ENCODE peak calls at places on chromosomes 13 and 19, in four cellular contexts. M, A, U and P are unnamed samples.

GRCh38 chr19:28607066-28607583 is 605.8 kb downstream of the UQCRFS1 start:
- DNase-seq in M (no peak), A (no peak), U (no peak), P (no peak)

GRCh38 chr13:75326173-75327131 is 155.5 kb downstream of the TBC1D4 start:
- DNase-seq in M (no peak), A (no peak), U (no peak), P (no peak)

GRCh38 chr19:2059422-2060201 is 8.6 kb upstream of the MKNK2 start:
- DNase-seq in M (no peak), A (no peak), U (peak; percentile 57), P (no peak)

GRCh38 chr19:55188620-55189019 is 8.5 kb upstream of the SYT5 start:
- DNase-seq in M (no peak), A (no peak), U (no peak), P (no peak)

GRCh38 chr19:33134571-33135041 is 2.7 kb downstream of the WDR88 start:
- DNase-seq in M (no peak), A (peak; percentile 65), U (no peak), P (no peak)

GRCh38 chr19:4380254-4380727 is 20.1 kb downstream of the SH3GL1 start:
- DNase-seq in M (no peak), A (no peak), U (peak; percentile 33), P (no peak)

GRCh38 chr13:73399347-73400216 is 340.8 kb downstream of the KLF5 start:
- DNase-seq in M (no peak), A (no peak), U (no peak), P (no peak)

GRCh38 chr19:51192689-51193088 is 32.2 kb upstream of the CD33 start:
- DNase-seq in M (no peak), A (no peak), U (no peak), P (no peak)

GRCh38 chr19:48642862-48643261 is 3.1 kb downstream of the CA11 start:
- DNase-seq in M (no peak), A (no peak), U (no peak), P (no peak)

GRCh38 chr19:4357921-4358326 is 14.6 kb downstream of the MPND start:
- DNase-seq in M (no peak), A (no peak), U (no peak), P (no peak)

DNA sequence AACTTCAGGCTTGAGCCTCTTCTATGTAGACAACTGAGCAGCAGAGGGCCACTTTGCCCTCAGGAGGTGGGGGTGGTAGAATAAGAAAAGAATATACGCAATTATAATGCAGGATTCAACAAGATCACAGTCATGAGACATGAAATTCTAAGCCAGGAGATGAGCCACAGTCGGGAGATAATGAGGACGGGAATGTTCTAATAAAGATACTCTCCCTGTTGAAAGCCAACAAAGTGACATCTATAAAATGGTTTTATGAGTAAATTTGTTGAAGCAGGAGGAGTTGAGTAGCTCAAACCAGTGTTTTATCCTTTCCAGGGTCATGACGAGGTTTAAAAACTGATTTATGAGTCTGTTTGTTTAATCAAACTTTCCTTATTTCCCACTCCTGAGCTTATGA is 152.0 kb upstream of the SERP2 start:
- DNase-seq in M (no peak), A (no peak), U (no peak), P (no peak)
- TF ChIP-seq CTCF in M (no peak), A (no peak), U (no peak), P (no peak)

GRCh38 chr13:23433171-23434153 is at the start of gene SACS:
- DNase-seq in M (peak; percentile 70), A (peak; percentile 82), U (no peak), P (no peak)

GRCh38 chr13:23432589-23432988 is 913 bp downstream of the SACS start:
- DNase-seq in M (no peak), A (no peak), U (no peak), P (no peak)

GRCh38 chr13:23430664-23431063 is 2.8 kb downstream of the SACS start:
- DNase-seq in M (no peak), A (no peak), U (no peak), P (no peak)

GRCh38 chr13:23428183-23428528 is 5.3 kb downstream of the SACS start:
- DNase-seq in M (no peak), A (no peak), U (no peak), P (no peak)

DNA sequence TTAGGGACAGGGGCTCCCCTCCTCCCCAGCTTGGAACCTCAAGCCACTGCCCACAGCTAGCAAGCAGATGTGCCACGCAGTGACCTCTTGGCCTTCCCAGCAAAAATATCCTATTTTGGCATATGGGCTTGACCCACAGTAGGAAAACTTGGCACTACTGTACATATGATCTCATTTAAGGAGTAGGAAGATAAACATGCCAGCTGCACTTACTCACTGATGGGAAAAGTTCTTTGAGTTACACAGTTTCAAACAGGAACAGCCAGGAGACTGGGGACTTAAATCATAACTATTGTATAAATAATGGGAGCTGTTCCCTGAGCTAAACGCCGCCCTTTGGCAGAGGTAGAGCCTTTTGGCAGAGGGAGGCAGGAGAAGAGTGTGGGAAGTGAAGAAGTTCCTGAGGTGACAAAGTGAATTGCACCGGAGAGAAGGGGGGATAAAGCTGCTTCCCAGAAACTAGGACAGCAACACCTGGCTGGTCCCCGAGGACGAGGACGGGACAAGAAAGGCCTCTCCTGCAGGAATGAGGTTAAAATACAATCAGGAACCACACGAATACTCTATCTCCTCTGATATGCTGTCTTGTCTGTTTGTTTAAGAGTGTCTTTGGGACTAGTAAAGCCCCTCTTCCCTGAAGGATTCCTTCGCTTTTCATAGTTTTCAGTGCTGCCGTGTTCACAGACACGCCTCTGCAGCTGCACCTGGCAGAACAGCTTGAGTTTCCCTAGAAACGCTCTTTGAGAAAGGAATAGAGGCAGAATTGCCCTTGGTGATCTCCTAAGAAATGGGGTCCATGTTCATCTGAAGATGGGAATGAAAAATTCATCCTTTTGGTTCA is 5.9 kb downstream of the SACS start:
- DNase-seq in M (no peak), A (no peak), U (peak; percentile 32), P (peak; percentile 67)
- TF ChIP-seq CTCF in M (no peak), A (no peak), U (no peak), P (no peak)

DNA sequence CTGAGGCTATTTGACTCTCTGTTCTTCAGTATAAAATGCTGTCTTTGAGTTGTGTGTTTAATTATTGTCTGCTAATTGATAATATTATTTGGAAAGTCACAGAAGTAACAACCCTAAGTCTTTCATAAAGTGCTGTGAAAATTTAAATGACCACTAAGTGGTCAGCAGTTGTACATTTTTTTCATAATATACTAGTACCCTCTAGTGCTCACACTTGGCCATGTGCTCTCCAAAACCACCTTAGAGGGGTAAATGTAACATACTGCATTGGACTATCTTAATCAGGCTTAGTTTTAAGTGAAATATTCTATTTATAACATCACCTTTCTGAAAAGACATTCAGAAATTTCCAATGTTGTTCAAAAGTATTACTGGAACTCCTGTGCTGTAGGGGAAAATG is 745.3 kb downstream of the GPC5 start:
- DNase-seq in M (no peak), A (no peak), U (no peak), P (no peak)
- TF ChIP-seq CTCF in M (no peak), A (no peak), U (no peak), P (peak; percentile 34)

GRCh38 chr19:35407619-35408018 is 36.8 kb downstream of the GPR42 start:
- DNase-seq in M (no peak), A (no peak), U (no peak), P (no peak)
- TF ChIP-seq CTCF in M (no peak), A (no peak), U (no peak), P (no peak)

DNA sequence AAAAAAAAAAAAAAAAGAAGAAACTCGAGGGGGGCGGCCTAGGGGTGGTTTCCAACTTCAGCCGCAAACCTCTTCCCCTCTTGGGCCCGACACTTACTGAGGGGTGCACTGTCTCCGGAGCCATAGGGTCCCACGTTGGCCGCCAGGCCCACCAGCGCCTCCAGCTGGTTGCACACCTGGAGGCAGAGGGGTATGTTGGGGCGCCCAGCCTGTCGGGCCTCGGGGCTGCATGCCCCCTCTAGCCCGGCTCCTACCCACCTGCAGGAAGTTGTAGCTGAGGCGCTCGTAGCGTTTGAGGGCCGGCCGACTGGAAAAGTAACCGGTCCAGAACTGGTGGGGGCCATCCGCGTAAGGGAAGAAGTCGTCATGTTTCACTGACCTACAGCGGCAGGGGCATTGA is 8.6 kb downstream of the MAN2B1 start:
- DNase-seq in M (no peak), A (no peak), U (no peak), P (no peak)
- TF ChIP-seq CTCF in M (no peak), A (no peak), U (no peak), P (peak; percentile 8)

DNA sequence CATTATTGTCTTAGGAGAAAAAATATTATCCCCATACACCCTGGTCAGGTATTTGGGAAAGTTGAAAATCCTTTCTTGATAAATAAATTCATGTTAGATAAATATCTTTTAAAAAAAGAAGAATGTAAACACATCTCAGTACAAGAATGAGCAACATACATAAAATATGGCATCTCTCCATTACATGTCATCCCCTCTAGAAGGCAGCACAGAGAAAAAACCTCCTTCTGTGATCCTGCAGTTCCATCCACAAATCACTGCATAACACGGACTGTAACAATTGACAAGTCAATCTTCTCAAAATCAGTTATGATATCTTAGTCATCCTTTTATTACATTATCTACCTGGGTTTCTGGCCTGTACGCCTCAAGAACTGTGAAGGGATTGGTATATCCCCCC is 683.9 kb upstream of the KLHL1 start:
- DNase-seq in M (no peak), A (no peak), U (no peak), P (no peak)
- TF ChIP-seq CTCF in M (no peak), A (no peak), U (no peak), P (no peak)

GRCh38 chr19:52600639-52601024 is 30.5 kb downstream of the ZNF701 start:
- DNase-seq in M (no peak), A (peak; percentile 56), U (no peak), P (no peak)

GRCh38 chr19:52602931-52603330 is 32.8 kb downstream of the ZNF701 start:
- DNase-seq in M (no peak), A (no peak), U (no peak), P (no peak)

GRCh38 chr19:52603558-52604207 is 33.6 kb downstream of the ZNF701 start:
- DNase-seq in M (no peak), A (no peak), U (no peak), P (no peak)

GRCh38 chr19:52599241-52599640 is 29.2 kb downstream of the ZNF701 start:
- DNase-seq in M (no peak), A (no peak), U (no peak), P (no peak)

DNA sequence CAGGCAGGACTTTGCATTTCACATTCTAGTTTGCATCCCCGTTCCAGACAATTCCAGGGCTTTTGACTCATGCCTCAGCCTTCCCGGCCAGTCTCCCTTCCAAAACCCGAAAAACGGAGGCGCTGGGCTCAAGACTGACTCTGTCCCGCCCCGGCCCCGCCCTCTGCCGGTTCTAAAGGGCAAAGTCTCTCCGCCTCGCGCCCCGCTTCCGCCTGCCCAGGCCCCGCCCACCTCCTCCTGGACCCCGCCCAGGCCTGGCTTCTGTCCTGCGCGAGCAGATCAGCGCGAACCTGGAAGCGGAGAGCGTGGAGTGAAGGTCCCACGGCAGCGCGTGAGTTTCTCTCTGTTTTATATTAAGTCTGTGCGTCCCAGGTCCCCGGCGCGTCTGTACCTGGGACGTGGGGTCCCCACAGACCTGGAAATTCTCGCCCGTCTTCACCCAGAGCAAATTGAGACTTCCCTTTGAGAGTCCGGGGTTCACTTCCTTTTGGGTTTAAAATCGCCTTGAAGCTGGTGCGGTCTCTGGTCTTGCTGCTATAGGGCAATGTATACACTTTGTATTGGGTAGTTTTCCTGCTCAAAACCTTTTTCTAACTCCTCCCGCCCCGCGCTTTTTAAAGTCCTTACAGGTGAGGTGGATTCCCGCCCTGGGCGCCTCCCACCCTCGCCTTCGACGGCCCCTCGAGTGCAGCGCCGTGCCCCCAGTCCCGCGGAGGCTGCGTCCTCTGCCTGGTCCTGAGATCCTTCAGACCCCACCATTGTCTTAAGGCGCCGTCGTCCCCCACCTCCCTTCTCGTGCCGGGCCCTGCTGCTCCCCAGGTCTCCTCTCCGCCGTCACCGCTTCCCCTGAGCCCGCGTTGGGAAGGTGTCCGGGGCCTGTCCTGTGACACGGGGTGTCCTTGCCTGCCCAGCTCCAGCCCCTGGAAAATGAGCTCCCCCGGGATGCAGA is 31.2 kb downstream of the ZNF701 start:
- DNase-seq in M (peak; percentile 84), A (peak; percentile 98), U (peak; percentile 96), P (peak; percentile 33)
- TF ChIP-seq CTCF in M (peak; percentile 25), A (no peak), U (no peak), P (no peak)